ENCODE peak calls at places on chromosomes 5 and 9, in ten cellular contexts. L is fibroblast of pulmonary artery; E is AG04449; K is A172; Q is fibroblast of the aortic adventitia; P is lower lobe of right lung; B is GM23248; A is SK-MEL-5; Y is activated T-cell treated with anti-CD3 and anti-CD28 coated beads, Interleukin-2, amount 50 U/mL, for 4 hours; V is mucosa of gallbladder. C is an unnamed sample.

GRCh38 chr9:27519466-27520465 is 4.3 kb upstream of the IFNK start:
- DNase-seq in L (no peak), E (no peak), K (no peak), Q (no peak), P (no peak), B (peak; percentile 37), A (no peak), Y (no peak), V (no peak), C (no peak)

GRCh38 chr5:103668281-103668680 is 105.7 kb upstream of the NUDT12 start:
- DNase-seq in L (peak; percentile 66), E (no peak), K (no peak), Q (no peak), P (no peak), B (no peak), A (no peak), Y (no peak), V (no peak), C (no peak)

GRCh38 chr5:219492-219891 is 1.4 kb downstream of the SDHA start:
- DNase-seq in L (peak; percentile 32), E (peak; percentile 1), K (peak; percentile 36), Q (peak; percentile 54), P (no peak), B (peak; percentile 74), A (peak; percentile 44), Y (no peak), V (no peak), C (peak; percentile 29)

GRCh38 chr9:97850746-97851449 is 2.1 kb upstream of the FOXE1 start:
- DNase-seq in L (no peak), E (no peak), K (no peak), Q (no peak), P (no peak), B (no peak), A (no peak), Y (no peak), V (no peak), C (no peak)

GRCh38 chr5:110909950-110910349 is 161.6 kb upstream of the TSLP start:
- DNase-seq in L (peak; percentile 78), E (no peak), K (peak; percentile 22), Q (peak; percentile 90), P (no peak), B (peak; percentile 36), A (no peak), Y (no peak), V (no peak), C (no peak)

GRCh38 chr9:75451045-75451444 is 362.7 kb downstream of the OSTF1 start:
- DNase-seq in L (no peak), E (no peak), K (no peak), Q (no peak), P (no peak), B (peak; percentile 2), A (no peak), Y (no peak), V (no peak), C (no peak)

GRCh38 chr5:139658928-139659667 is 10.9 kb downstream of the CXXC5 start:
- DNase-seq in L (peak; percentile 72), E (no peak), K (peak; percentile 97), Q (peak; percentile 73), P (no peak), B (peak; percentile 91), A (no peak), Y (no peak), V (no peak), C (peak; percentile 59)

GRCh38 chr5:116675628-116675910 is 100.9 kb upstream of the SEMA6A start:
- DNase-seq in L (no peak), E (no peak), K (no peak), Q (no peak), P (no peak), B (no peak), A (no peak), Y (no peak), V (no peak), C (no peak)

GRCh38 chr5:103283869-103284268 is 25.3 kb downstream of the MACIR start:
- DNase-seq in L (no peak), E (no peak), K (no peak), Q (no peak), P (no peak), B (no peak), A (no peak), Y (no peak), V (no peak), C (no peak)

GRCh38 chr9:9754186-9754585 is 858.6 kb downstream of the PTPRD start:
- DNase-seq in L (no peak), E (no peak), K (peak; percentile 1), Q (no peak), P (no peak), B (no peak), A (no peak), Y (no peak), V (no peak), C (no peak)